ENCODE peak calls at places on chromosomes 5 and 9, in four cellular contexts. L, N, V and C are unnamed samples.

GRCh38 chr5:55535199-55535905 is 588 bp upstream of the PLPP1 start:
- ATAC-seq in L (peak), N (peak), V (peak), C (peak)

GRCh38 chr9:114694719-114695269 is 12.8 kb upstream of the TEX48 start:
- ATAC-seq in L (no peak), N (no peak), V (peak), C (peak)

GRCh38 chr5:113299591-113299990 is 135.2 kb downstream of the TSSK1B start:
- ATAC-seq in L (no peak), N (no peak), V (no peak), C (no peak)

GRCh38 chr9:138072897-138073296 is 195.3 kb downstream of the CACNA1B start:
- ATAC-seq in L (no peak), N (no peak), V (no peak), C (no peak)

GRCh38 chr9:124795881-124796415 is 19.0 kb downstream of the OLFML2A start:
- ATAC-seq in L (no peak), N (no peak), V (no peak), C (no peak)

GRCh38 chr9:93288891-93289883 is 105.2 kb downstream of the WNK2 start:
- ATAC-seq in L (peak), N (no peak), V (no peak), C (no peak)

GRCh38 chr5:170265527-170265926 is 32.0 kb downstream of the LCP2 start:
- ATAC-seq in L (no peak), N (no peak), V (no peak), C (no peak)

GRCh38 chr5:82272957-82273356 is 5.2 kb downstream of the RPS23 start:
- ATAC-seq in L (peak), N (no peak), V (no peak), C (no peak)

GRCh38 chr5:171531638-171532037 is 112.2 kb downstream of the FGF18 start:
- ATAC-seq in L (no peak), N (no peak), V (no peak), C (no peak)

GRCh38 chr9:127004946-127005769 is 90.6 kb downstream of the RALGPS1 start:
- ATAC-seq in L (no peak), N (no peak), V (peak), C (peak)

GRCh38 chr9:121107041-121107440 is 32.3 kb downstream of the CNTRL start:
- ATAC-seq in L (peak), N (no peak), V (peak), C (peak)

GRCh38 chr5:143019614-143020515 is 249.7 kb downstream of the ARHGAP26 start:
- ATAC-seq in L (no peak), N (no peak), V (peak), C (peak)

GRCh38 chr5:94849821-94850736 is 231.6 kb downstream of the SLF1 start:
- ATAC-seq in L (peak), N (no peak), V (peak), C (peak)

GRCh38 chr5:145697251-145698016 is 137.7 kb downstream of the PRELID2 start:
- ATAC-seq in L (peak), N (peak), V (peak), C (no peak)

GRCh38 chr9:138022756-138023393 is 145.3 kb downstream of the CACNA1B start:
- ATAC-seq in L (no peak), N (peak), V (no peak), C (no peak)

GRCh38 chr5:149581931-149582768 is 852 bp downstream of the ARHGEF37 start:
- ATAC-seq in L (peak), N (peak), V (no peak), C (no peak)

GRCh38 chr5:169701910-169702451 is 64.9 kb downstream of the DOCK2 start:
- ATAC-seq in L (peak), N (no peak), V (no peak), C (no peak)

GRCh38 chr9:91837982-91838731 is 111.9 kb downstream of the ROR2 start:
- ATAC-seq in L (peak), N (peak), V (no peak), C (no peak)

GRCh38 chr5:176560364-176560763 is 11.2 kb downstream of the CDHR2 start:
- ATAC-seq in L (no peak), N (no peak), V (no peak), C (peak)